ENCODE peak calls at places on chromosomes 4 and X, in ten cellular contexts. One of them, this sample, is unnamed.

GRCh38 chr4:7699040-7699439 is 240.6 kb downstream of the AFAP1 start:
- DNase-seq in HCT116: no peak
- DNase-seq in cardiac muscle cell: peak; percentile 95
- DNase-seq in CD8-positive, alpha-beta T cell: no peak
- DNase-seq in psoas muscle: peak; percentile 69
- DNase-seq in lower lobe of right lung: no peak
- DNase-seq in WERI-Rb-1: no peak
- DNase-seq in endodermal cell: no peak
- DNase-seq in testis: peak; percentile 57
- DNase-seq in heart right ventricle: no peak
- DNase-seq in this sample: peak; percentile 38

GRCh38 chrX:133335027-133335426 is 80.3 kb downstream of the GPC4 start:
- DNase-seq in HCT116: no peak
- DNase-seq in cardiac muscle cell: peak; percentile 36
- DNase-seq in CD8-positive, alpha-beta T cell: no peak
- DNase-seq in psoas muscle: no peak
- DNase-seq in lower lobe of right lung: no peak
- DNase-seq in WERI-Rb-1: peak; percentile 6
- DNase-seq in endodermal cell: no peak
- DNase-seq in testis: peak; percentile 26
- DNase-seq in heart right ventricle: no peak
- DNase-seq in this sample: no peak

GRCh38 chr4:42397256-42397634 is at the start of gene SHISA3:
- DNase-seq in HCT116: no peak
- DNase-seq in cardiac muscle cell: peak; percentile 65
- DNase-seq in CD8-positive, alpha-beta T cell: no peak
- DNase-seq in psoas muscle: peak; percentile 22
- DNase-seq in lower lobe of right lung: no peak
- DNase-seq in WERI-Rb-1: peak; percentile 40
- DNase-seq in endodermal cell: peak; percentile 86
- DNase-seq in testis: no peak
- DNase-seq in heart right ventricle: peak; percentile 37
- DNase-seq in this sample: no peak

GRCh38 chr4:135834471-135834870 is 1632.9 kb upstream of the PABPC4L start:
- DNase-seq in HCT116: no peak
- DNase-seq in cardiac muscle cell: no peak
- DNase-seq in CD8-positive, alpha-beta T cell: no peak
- DNase-seq in psoas muscle: no peak
- DNase-seq in lower lobe of right lung: no peak
- DNase-seq in WERI-Rb-1: no peak
- DNase-seq in endodermal cell: no peak
- DNase-seq in testis: no peak
- DNase-seq in heart right ventricle: no peak
- DNase-seq in this sample: no peak

GRCh38 chrX:10486373-10486772 is 134.0 kb downstream of the MID1 start:
- DNase-seq in HCT116: no peak
- DNase-seq in cardiac muscle cell: peak; percentile 75
- DNase-seq in CD8-positive, alpha-beta T cell: no peak
- DNase-seq in psoas muscle: peak; percentile 6
- DNase-seq in lower lobe of right lung: no peak
- DNase-seq in WERI-Rb-1: no peak
- DNase-seq in endodermal cell: no peak
- DNase-seq in testis: no peak
- DNase-seq in heart right ventricle: no peak
- DNase-seq in this sample: no peak

GRCh38 chrX:31237189-31237588 is 165.3 kb upstream of the FTHL17 start:
- DNase-seq in HCT116: no peak
- DNase-seq in cardiac muscle cell: no peak
- DNase-seq in CD8-positive, alpha-beta T cell: no peak
- DNase-seq in psoas muscle: no peak
- DNase-seq in lower lobe of right lung: no peak
- DNase-seq in WERI-Rb-1: no peak
- DNase-seq in endodermal cell: no peak
- DNase-seq in testis: no peak
- DNase-seq in heart right ventricle: no peak
- DNase-seq in this sample: no peak

GRCh38 chrX:101550825-101551767 is 749 bp downstream of the ARMCX1 start:
- DNase-seq in HCT116: no peak
- DNase-seq in cardiac muscle cell: peak; percentile 56
- DNase-seq in CD8-positive, alpha-beta T cell: no peak
- DNase-seq in psoas muscle: peak; percentile 52
- DNase-seq in lower lobe of right lung: peak; percentile 52
- DNase-seq in WERI-Rb-1: no peak
- DNase-seq in endodermal cell: peak; percentile 79
- DNase-seq in testis: peak; percentile 52
- DNase-seq in heart right ventricle: peak; percentile 46
- DNase-seq in this sample: peak; percentile 40

GRCh38 chr4:82851902-82852750 is 38.8 kb downstream of the SEC31A start:
- DNase-seq in HCT116: peak; percentile 33
- DNase-seq in cardiac muscle cell: peak; percentile 60
- DNase-seq in CD8-positive, alpha-beta T cell: no peak
- DNase-seq in psoas muscle: no peak
- DNase-seq in lower lobe of right lung: no peak
- DNase-seq in WERI-Rb-1: no peak
- DNase-seq in endodermal cell: no peak
- DNase-seq in testis: no peak
- DNase-seq in heart right ventricle: no peak
- DNase-seq in this sample: no peak

GRCh38 chrX:118976599-118977340 is 2.4 kb downstream of the LONRF3 start:
- DNase-seq in HCT116: no peak
- DNase-seq in cardiac muscle cell: peak; percentile 16
- DNase-seq in CD8-positive, alpha-beta T cell: no peak
- DNase-seq in psoas muscle: peak; percentile 47
- DNase-seq in lower lobe of right lung: peak; percentile 79
- DNase-seq in WERI-Rb-1: peak; percentile 20
- DNase-seq in endodermal cell: peak; percentile 54
- DNase-seq in testis: peak; percentile 31
- DNase-seq in heart right ventricle: peak; percentile 39
- DNase-seq in this sample: peak; percentile 53

GRCh38 chr4:89657931-89658700 is 178.8 kb downstream of the SNCA start:
- DNase-seq in HCT116: peak; percentile 28
- DNase-seq in cardiac muscle cell: peak; percentile 67
- DNase-seq in CD8-positive, alpha-beta T cell: no peak
- DNase-seq in psoas muscle: no peak
- DNase-seq in lower lobe of right lung: no peak
- DNase-seq in WERI-Rb-1: no peak
- DNase-seq in endodermal cell: no peak
- DNase-seq in testis: no peak
- DNase-seq in heart right ventricle: no peak
- DNase-seq in this sample: no peak

GRCh38 chr4:11739992-11740391 is 311.3 kb upstream of the HS3ST1 start:
- DNase-seq in HCT116: no peak
- DNase-seq in cardiac muscle cell: peak; percentile 66
- DNase-seq in CD8-positive, alpha-beta T cell: no peak
- DNase-seq in psoas muscle: no peak
- DNase-seq in lower lobe of right lung: no peak
- DNase-seq in WERI-Rb-1: no peak
- DNase-seq in endodermal cell: no peak
- DNase-seq in testis: no peak
- DNase-seq in heart right ventricle: no peak
- DNase-seq in this sample: no peak

GRCh38 chr4:29972121-29972520 is 748.0 kb upstream of the PCDH7 start:
- DNase-seq in HCT116: no peak
- DNase-seq in cardiac muscle cell: no peak
- DNase-seq in CD8-positive, alpha-beta T cell: no peak
- DNase-seq in psoas muscle: no peak
- DNase-seq in lower lobe of right lung: no peak
- DNase-seq in WERI-Rb-1: no peak
- DNase-seq in endodermal cell: no peak
- DNase-seq in testis: no peak
- DNase-seq in heart right ventricle: no peak
- DNase-seq in this sample: no peak

DNA sequence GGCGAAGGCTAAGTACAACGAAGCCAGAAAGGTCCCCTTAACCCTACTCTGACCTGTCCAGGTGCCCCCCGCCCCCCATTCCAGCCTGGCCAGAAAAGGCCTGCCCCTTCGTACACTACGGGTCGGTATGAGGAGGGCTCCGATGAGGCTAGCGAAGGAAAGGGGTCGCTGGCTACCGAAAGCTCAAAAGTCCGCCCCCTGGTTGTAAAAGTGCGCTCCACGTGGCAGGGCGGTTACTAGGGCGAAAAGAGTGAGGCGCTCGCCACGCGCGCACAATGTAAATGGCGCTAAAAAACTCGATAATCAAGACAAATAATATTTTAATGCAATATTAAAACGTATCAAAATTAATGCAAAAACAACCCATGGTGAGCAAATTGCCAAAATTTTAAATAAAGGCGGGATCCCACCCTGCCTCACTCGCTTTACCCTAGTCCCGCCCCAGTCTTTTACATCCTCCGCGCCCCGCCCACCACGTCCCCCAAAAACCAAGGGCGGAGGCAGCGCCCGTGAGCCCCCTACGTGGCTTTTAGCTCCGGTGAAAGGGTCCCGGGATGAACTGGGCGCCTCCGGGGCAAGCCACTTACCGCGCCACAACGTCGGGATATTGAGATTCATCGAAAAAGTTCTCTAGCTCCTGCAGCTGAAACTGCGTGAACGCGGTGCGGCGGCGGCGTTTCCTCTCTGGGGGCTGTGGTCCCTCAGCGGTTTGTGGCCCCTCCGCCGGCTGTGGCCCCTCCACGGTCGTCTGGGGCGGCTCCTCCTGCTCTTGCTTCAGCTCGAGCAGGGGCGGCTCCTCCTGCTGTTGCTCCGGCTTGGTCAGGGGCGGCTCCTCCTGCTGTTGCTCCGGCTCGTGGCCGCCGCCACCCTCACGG is 929 bp downstream of the ESX1 start:
- DNase-seq in HCT116: no peak
- DNase-seq in cardiac muscle cell: peak; percentile 2
- DNase-seq in CD8-positive, alpha-beta T cell: no peak
- DNase-seq in psoas muscle: no peak
- DNase-seq in lower lobe of right lung: no peak
- DNase-seq in WERI-Rb-1: no peak
- DNase-seq in endodermal cell: peak; percentile 71
- DNase-seq in testis: peak; percentile 17
- DNase-seq in heart right ventricle: no peak
- DNase-seq in this sample: no peak
- TF ChIP-seq CTCF in HCT116: no peak
- TF ChIP-seq CTCF in cardiac muscle cell: peak; percentile 6
- TF ChIP-seq CTCF in CD8-positive, alpha-beta T cell: no peak
- TF ChIP-seq CTCF in psoas muscle: no peak
- TF ChIP-seq CTCF in lower lobe of right lung: no peak
- TF ChIP-seq CTCF in WERI-Rb-1: no peak
- TF ChIP-seq CTCF in endodermal cell: peak; percentile 61
- TF ChIP-seq CTCF in testis: no peak
- TF ChIP-seq CTCF in heart right ventricle: no peak
- TF ChIP-seq CTCF in this sample: no peak

DNA sequence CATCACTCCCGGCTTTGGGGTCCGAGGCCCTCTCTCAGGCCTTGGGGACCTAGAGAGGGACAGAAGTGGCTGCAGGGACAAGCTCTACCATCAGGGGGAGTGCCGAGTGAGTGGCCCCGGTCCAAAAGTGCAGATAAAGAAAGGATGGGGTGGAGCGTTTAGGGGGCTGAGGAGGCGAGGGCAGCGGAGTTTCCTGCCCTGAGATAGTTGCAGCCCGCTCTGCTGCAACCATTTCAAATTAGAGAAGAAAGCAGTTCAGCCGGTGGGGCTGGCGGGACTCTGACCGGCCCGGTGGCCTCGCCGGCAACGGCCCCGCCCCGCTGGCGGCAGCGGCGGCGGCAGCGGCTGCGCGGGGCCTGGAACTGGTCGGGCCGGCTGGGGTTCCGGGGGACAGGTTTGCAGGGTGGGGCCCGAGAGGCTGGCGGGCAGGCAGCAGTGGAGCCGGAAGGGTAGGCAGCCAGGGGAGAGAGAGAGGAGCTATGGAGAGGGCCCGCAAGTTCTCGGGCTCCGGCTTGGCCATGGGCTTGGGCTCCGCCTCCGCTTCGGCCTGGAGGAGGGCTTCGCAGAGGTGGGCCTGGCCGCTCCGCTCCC is 7.6 kb downstream of the DLG3 start:
- DNase-seq in HCT116: peak; percentile 18
- DNase-seq in cardiac muscle cell: peak; percentile 58
- DNase-seq in CD8-positive, alpha-beta T cell: peak; percentile 42
- DNase-seq in psoas muscle: peak; percentile 46
- DNase-seq in lower lobe of right lung: peak; percentile 60
- DNase-seq in WERI-Rb-1: peak; percentile 62
- DNase-seq in endodermal cell: peak; percentile 83
- DNase-seq in testis: peak; percentile 53
- DNase-seq in heart right ventricle: peak; percentile 57
- DNase-seq in this sample: peak; percentile 62
- H3K27ac ChIP-seq in HCT116: peak overlapping the region; percentile 57
- H3K27ac ChIP-seq in cardiac muscle cell: no peak overlapping the region
- H3K27ac ChIP-seq in CD8-positive, alpha-beta T cell: peak overlapping the region; percentile 30
- H3K27ac ChIP-seq in psoas muscle: no peak overlapping the region
- H3K27ac ChIP-seq in lower lobe of right lung: peak overlapping the region; percentile 65
- H3K27ac ChIP-seq in WERI-Rb-1: no peak overlapping the region
- H3K27ac ChIP-seq in endodermal cell: no peak overlapping the region
- H3K27ac ChIP-seq in testis: no peak overlapping the region
- H3K27ac ChIP-seq in heart right ventricle: peak overlapping the region; percentile 47
- H3K27ac ChIP-seq in this sample: no peak overlapping the region

DNA sequence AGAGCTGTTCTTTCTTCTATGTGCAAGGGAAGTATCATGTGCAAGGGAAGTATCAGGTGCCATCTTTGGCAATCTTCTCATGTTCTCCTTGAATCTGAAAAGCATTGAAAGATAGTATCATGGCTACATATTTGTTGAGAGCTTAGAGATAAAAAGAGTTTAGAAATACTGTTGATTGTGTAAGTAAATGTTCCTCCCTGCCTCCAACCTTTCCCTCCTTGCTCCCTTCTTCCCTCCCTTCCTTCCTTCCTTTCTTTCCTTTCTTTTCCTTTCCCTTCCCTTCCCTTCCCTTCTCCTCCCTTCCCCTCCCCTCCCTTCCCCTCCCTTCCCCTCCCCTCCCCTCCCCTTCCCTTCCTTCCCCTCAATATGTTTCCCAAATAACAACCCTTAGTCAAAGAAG is 108.7 kb downstream of the GBA3 start:
- DNase-seq in HCT116: no peak
- DNase-seq in cardiac muscle cell: no peak
- DNase-seq in CD8-positive, alpha-beta T cell: no peak
- DNase-seq in psoas muscle: no peak
- DNase-seq in lower lobe of right lung: no peak
- DNase-seq in WERI-Rb-1: no peak
- DNase-seq in endodermal cell: no peak
- DNase-seq in testis: no peak
- DNase-seq in heart right ventricle: no peak
- DNase-seq in this sample: no peak
- H3K4me3 ChIP-seq in HCT116: no peak overlapping the region
- H3K4me3 ChIP-seq in cardiac muscle cell: no peak overlapping the region
- H3K4me3 ChIP-seq in CD8-positive, alpha-beta T cell: no peak overlapping the region
- H3K4me3 ChIP-seq in psoas muscle: no peak overlapping the region
- H3K4me3 ChIP-seq in lower lobe of right lung: no peak overlapping the region
- H3K4me3 ChIP-seq in WERI-Rb-1: no peak overlapping the region
- H3K4me3 ChIP-seq in endodermal cell: no peak overlapping the region
- H3K4me3 ChIP-seq in testis: no peak overlapping the region
- H3K4me3 ChIP-seq in heart right ventricle: no peak overlapping the region
- H3K4me3 ChIP-seq in this sample: no peak overlapping the region

DNA sequence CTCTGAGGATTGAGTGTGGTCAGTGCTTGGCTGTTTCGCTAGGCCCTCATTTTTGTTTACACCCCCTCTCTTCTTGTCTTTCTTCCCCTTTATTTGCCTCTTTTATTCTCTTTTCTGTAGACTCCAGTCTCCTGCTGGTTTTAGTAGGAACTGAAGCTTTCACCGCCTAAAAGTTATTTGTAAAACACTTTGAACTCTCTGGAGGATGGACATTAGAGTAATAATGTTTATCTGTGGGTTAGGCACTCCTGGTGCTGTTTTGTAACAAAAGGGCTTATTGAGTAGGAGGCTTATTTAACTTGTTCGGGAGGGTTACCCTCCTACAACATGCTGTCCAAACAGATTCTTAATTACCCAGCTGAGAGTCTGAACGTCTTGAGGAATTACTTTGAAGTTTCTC is 1.6 kb upstream of the ARHGAP10 start:
- DNase-seq in HCT116: no peak
- DNase-seq in cardiac muscle cell: no peak
- DNase-seq in CD8-positive, alpha-beta T cell: no peak
- DNase-seq in psoas muscle: no peak
- DNase-seq in lower lobe of right lung: no peak
- DNase-seq in WERI-Rb-1: no peak
- DNase-seq in endodermal cell: no peak
- DNase-seq in testis: no peak
- DNase-seq in heart right ventricle: no peak
- DNase-seq in this sample: no peak
- TF ChIP-seq CTCF in HCT116: no peak
- TF ChIP-seq CTCF in cardiac muscle cell: no peak
- TF ChIP-seq CTCF in CD8-positive, alpha-beta T cell: no peak
- TF ChIP-seq CTCF in psoas muscle: no peak
- TF ChIP-seq CTCF in lower lobe of right lung: no peak
- TF ChIP-seq CTCF in WERI-Rb-1: no peak
- TF ChIP-seq CTCF in endodermal cell: peak; percentile 57
- TF ChIP-seq CTCF in testis: peak; percentile 23
- TF ChIP-seq CTCF in heart right ventricle: no peak
- TF ChIP-seq CTCF in this sample: no peak

This sample was measured in pancreas.